ENCODE peak calls at places on chromosome 15, in four cellular contexts. One of them, this sample, is unnamed.

GRCh38 chr15:38844683-38845195 is 280.1 kb upstream of the RASGRP1 start:
- DNase-seq in coronary artery: no peak
- DNase-seq in AG04450: no peak
- DNase-seq in left lung: no peak
- DNase-seq in this sample: peak; percentile 25

GRCh38 chr15:101657968-101658784 is 6.0 kb upstream of the TM2D3 start:
- DNase-seq in coronary artery: no peak
- DNase-seq in AG04450: no peak
- DNase-seq in left lung: no peak
- DNase-seq in this sample: no peak

GRCh38 chr15:29681486-29681845 is 140.8 kb downstream of the TJP1 start:
- DNase-seq in coronary artery: no peak
- DNase-seq in AG04450: no peak
- DNase-seq in left lung: no peak
- DNase-seq in this sample: no peak

GRCh38 chr15:43329960-43330779 is at the start of gene LCMT2:
- DNase-seq in coronary artery: peak; percentile 97
- DNase-seq in AG04450: peak; percentile 77
- DNase-seq in left lung: peak; percentile 94
- DNase-seq in this sample: peak; percentile 93

GRCh38 chr15:87502173-87502572 is 754.4 kb downstream of the NTRK3 start:
- DNase-seq in coronary artery: no peak
- DNase-seq in AG04450: no peak
- DNase-seq in left lung: no peak
- DNase-seq in this sample: no peak

GRCh38 chr15:23504003-23504402 is 57.0 kb upstream of the GOLGA6L2 start:
- DNase-seq in coronary artery: no peak
- DNase-seq in AG04450: no peak
- DNase-seq in left lung: no peak
- DNase-seq in this sample: no peak

GRCh38 chr15:60511351-60512157 is 32.6 kb upstream of the ICE2 start:
- DNase-seq in coronary artery: no peak
- DNase-seq in AG04450: no peak
- DNase-seq in left lung: peak; percentile 69
- DNase-seq in this sample: no peak

GRCh38 chr15:59399465-59400102 is 26.9 kb upstream of the MYO1E start:
- DNase-seq in coronary artery: no peak
- DNase-seq in AG04450: no peak
- DNase-seq in left lung: no peak
- DNase-seq in this sample: no peak

GRCh38 chr15:51754267-51754666 is 2.9 kb downstream of the TMOD2 start:
- DNase-seq in coronary artery: no peak
- DNase-seq in AG04450: no peak
- DNase-seq in left lung: no peak
- DNase-seq in this sample: no peak

GRCh38 chr15:94970831-94971230 is 739.5 kb downstream of the MCTP2 start:
- DNase-seq in coronary artery: no peak
- DNase-seq in AG04450: no peak
- DNase-seq in left lung: no peak
- DNase-seq in this sample: no peak

GRCh38 chr15:99956820-99957641 is 223.8 kb upstream of the LYSMD4 start:
- DNase-seq in coronary artery: peak; percentile 55
- DNase-seq in AG04450: no peak
- DNase-seq in left lung: no peak
- DNase-seq in this sample: no peak

GRCh38 chr15:52436971-52437370 is 91.7 kb downstream of the MYO5A start:
- DNase-seq in coronary artery: no peak
- DNase-seq in AG04450: no peak
- DNase-seq in left lung: no peak
- DNase-seq in this sample: no peak

GRCh38 chr15:70057931-70058641 is 39.6 kb downstream of the TLE3 start:
- DNase-seq in coronary artery: no peak
- DNase-seq in AG04450: no peak
- DNase-seq in left lung: no peak
- DNase-seq in this sample: no peak

GRCh38 chr15:66145242-66146182 is 108.0 kb downstream of the MEGF11 start:
- DNase-seq in coronary artery: no peak
- DNase-seq in AG04450: no peak
- DNase-seq in left lung: no peak
- DNase-seq in this sample: no peak

GRCh38 chr15:25060996-25061620 is 106.3 kb downstream of the SNRPN start:
- DNase-seq in coronary artery: peak; percentile 16
- DNase-seq in AG04450: no peak
- DNase-seq in left lung: no peak
- DNase-seq in this sample: no peak

GRCh38 chr15:73328149-73328820 is 40.5 kb downstream of the HCN4 start:
- DNase-seq in coronary artery: no peak
- DNase-seq in AG04450: no peak
- DNase-seq in left lung: no peak
- DNase-seq in this sample: no peak

DNA sequence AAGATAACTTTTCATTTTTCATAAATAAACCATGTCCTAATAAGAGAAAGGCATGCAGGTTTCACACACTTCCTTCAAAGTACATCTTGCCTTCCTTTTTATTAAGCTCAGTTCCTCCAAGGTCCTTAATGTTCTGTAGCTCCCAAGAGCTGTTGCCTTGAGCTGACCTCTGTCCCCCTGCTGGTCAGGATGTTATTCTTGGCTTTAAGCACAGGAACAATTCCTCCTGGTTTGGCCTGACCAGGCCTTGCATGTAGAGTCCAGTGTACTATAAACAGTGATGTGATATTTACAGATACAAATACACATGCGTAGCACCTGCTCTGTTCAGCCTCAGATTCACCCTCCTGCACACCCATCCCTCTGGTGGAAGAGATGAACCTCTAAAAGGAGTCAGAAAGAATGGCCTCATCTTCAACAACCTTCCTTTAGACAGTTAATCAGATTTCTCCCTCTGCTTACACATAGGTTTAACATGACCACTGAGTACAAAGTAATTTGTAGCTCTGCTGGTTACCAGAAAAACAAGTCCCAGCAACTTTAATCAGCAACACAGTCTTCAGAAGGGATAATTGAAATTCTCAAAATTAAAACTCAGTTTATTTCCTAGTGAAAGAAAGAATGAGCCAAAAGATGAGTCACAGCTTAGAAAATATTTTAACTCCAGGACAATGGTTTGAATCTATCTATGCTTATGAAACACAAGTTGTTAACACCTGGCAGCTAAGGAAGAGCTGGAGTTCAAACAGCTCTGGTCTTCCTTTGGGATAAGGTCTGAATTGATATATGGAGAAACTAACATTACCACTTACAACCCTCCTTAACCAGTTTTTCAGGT is 46.5 kb downstream of the PTPN9 start:
- DNase-seq in coronary artery: peak; percentile 82
- DNase-seq in AG04450: peak; percentile 70
- DNase-seq in left lung: no peak
- DNase-seq in this sample: peak; percentile 88
- TF ChIP-seq CTCF in coronary artery: no peak
- TF ChIP-seq CTCF in AG04450: peak; percentile 38
- TF ChIP-seq CTCF in left lung: peak; percentile 49
- TF ChIP-seq CTCF in this sample: peak; percentile 23

DNA sequence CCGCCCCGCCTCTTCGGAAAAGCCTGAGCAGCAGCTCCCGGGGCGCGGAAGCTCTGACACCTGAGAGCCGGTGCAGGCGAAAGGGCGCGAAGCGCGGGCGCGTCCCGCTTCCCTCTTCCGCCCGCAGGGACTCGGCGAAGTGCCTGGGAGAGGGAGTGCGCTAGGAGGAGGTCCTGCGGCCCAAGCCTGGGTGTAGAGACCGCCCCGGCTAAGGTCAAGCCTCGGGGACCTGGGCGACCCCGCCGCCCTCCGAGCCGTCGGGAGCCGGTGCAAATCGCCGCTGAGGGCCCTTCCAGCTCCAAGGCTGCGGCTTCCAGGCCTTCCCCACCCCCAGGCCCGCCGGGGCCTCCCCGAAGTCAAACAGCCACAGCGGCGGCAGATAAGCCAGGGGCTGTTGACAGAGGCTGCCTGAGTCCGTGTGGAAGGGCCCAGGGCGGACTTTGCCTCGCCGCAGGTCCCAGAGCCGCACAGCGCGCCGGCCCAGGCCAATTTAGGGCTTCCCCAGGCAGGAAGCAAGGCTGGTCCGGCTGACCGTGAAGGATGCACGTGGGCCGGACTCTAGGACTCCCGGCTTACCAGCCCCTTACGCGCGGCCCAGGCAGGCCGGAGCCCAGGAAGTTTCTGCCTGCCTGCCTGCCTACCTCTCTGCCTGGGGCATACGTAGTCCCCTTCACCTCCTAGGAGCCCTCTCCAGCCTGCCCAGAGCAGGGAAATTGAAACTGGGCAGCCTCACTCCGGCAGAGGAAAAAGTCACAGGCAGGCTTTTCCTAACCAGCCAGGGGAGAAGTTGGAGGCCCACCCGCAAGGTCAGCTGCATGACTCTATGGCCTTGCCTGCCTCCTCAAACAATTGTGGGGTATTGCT is 2.3 kb downstream of the ITPKA start:
- DNase-seq in coronary artery: no peak
- DNase-seq in AG04450: no peak
- DNase-seq in left lung: no peak
- DNase-seq in this sample: no peak
- H3K4me3 ChIP-seq in coronary artery: peak overlapping the region; percentile 78
- H3K4me3 ChIP-seq in AG04450: no peak overlapping the region
- H3K4me3 ChIP-seq in left lung: no peak overlapping the region
- H3K4me3 ChIP-seq in this sample: no peak overlapping the region

DNA sequence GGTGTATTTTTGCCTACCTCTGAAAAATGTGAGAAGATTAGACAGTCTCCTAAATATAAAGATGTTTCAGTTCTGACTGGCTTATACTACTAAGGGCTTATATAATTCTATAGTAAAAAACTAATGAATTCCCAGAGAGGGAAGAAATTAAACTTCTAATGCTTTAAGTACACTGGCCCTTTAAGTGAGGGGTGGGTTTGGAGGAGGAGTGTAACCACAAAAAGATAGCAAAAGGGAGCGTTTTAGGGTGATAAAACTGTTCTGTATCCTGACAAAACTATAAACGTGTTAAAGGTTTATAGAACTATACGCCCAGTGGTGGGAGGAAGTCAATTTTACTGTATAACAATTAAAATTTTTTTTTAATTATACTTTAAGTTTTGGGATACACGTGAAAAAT is 45.9 kb downstream of the CEP152 start:
- DNase-seq in coronary artery: no peak
- DNase-seq in AG04450: no peak
- DNase-seq in left lung: no peak
- DNase-seq in this sample: no peak
- TF ChIP-seq CTCF in coronary artery: no peak
- TF ChIP-seq CTCF in AG04450: no peak
- TF ChIP-seq CTCF in left lung: no peak
- TF ChIP-seq CTCF in this sample: no peak

GRCh38 chr15:40029979-40030893 is 8.7 kb downstream of the SRP14 start:
- DNase-seq in coronary artery: no peak
- DNase-seq in AG04450: no peak
- DNase-seq in left lung: no peak
- DNase-seq in this sample: peak; percentile 46

GRCh38 chr15:40028193-40028592 is 10.8 kb downstream of the SRP14 start:
- DNase-seq in coronary artery: no peak
- DNase-seq in AG04450: no peak
- DNase-seq in left lung: no peak
- DNase-seq in this sample: no peak

GRCh38 chr15:40032125-40032839 is 6.7 kb downstream of the SRP14 start:
- DNase-seq in coronary artery: no peak
- DNase-seq in AG04450: no peak
- DNase-seq in left lung: no peak
- DNase-seq in this sample: no peak

GRCh38 chr15:40031300-40031699 is 7.7 kb downstream of the SRP14 start:
- DNase-seq in coronary artery: no peak
- DNase-seq in AG04450: no peak
- DNase-seq in left lung: no peak
- DNase-seq in this sample: no peak

GRCh38 chr15:40028853-40029252 is 10.1 kb downstream of the SRP14 start:
- DNase-seq in coronary artery: no peak
- DNase-seq in AG04450: no peak
- DNase-seq in left lung: no peak
- DNase-seq in this sample: no peak
- H3K4me3 ChIP-seq in coronary artery: no peak overlapping the region
- H3K4me3 ChIP-seq in AG04450: no peak overlapping the region
- H3K4me3 ChIP-seq in left lung: no peak overlapping the region
- H3K4me3 ChIP-seq in this sample: no peak overlapping the region

DNA sequence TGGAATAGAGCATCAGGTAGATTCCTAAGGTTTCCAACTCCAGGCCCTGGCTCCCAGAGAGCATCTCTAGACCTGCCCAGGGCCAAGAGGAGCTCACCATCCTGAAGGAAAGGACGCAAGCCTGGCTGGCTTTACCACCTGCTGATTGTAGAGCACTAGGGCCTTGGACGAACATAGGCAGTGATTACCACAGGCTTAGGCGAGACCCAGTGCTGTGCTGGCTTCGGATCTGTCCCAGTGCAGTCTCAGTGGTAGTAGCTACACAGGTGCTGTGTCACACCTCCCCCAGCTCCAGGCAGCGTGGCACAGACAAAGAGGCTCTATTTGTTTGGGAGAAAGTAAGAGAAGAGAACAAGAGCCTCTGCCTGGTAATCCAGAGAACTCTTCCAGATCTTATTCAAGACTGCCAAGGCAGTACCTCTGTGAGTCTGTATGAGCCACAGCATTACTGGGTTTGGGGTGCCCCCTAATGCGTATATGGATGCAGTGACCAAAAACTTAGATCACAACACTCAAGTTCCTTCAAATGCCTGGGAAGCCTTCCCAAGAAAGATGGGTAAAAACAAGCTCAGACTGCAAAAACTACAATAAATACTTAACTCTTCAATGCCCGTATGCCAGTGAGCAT is 25.4 kb downstream of the ISG20 start:
- DNase-seq in coronary artery: peak; percentile 55
- DNase-seq in AG04450: no peak
- DNase-seq in left lung: no peak
- DNase-seq in this sample: no peak
- TF ChIP-seq CTCF in coronary artery: no peak
- TF ChIP-seq CTCF in AG04450: no peak
- TF ChIP-seq CTCF in left lung: peak; percentile 14
- TF ChIP-seq CTCF in this sample: no peak

GRCh38 chr15:55795031-55795430 is 52.1 kb upstream of the PRTG start:
- DNase-seq in coronary artery: no peak
- DNase-seq in AG04450: no peak
- DNase-seq in left lung: no peak
- DNase-seq in this sample: no peak

GRCh38 chr15:55796321-55796965 is 53.5 kb upstream of the PRTG start:
- DNase-seq in coronary artery: no peak
- DNase-seq in AG04450: no peak
- DNase-seq in left lung: no peak
- DNase-seq in this sample: no peak

GRCh38 chr15:55802600-55803376 is 59.8 kb upstream of the PRTG start:
- DNase-seq in coronary artery: no peak
- DNase-seq in AG04450: no peak
- DNase-seq in left lung: no peak
- DNase-seq in this sample: peak; percentile 32

GRCh38 chr15:55799287-55800212 is 56.6 kb upstream of the PRTG start:
- DNase-seq in coronary artery: no peak
- DNase-seq in AG04450: no peak
- DNase-seq in left lung: no peak
- DNase-seq in this sample: peak; percentile 80

DNA sequence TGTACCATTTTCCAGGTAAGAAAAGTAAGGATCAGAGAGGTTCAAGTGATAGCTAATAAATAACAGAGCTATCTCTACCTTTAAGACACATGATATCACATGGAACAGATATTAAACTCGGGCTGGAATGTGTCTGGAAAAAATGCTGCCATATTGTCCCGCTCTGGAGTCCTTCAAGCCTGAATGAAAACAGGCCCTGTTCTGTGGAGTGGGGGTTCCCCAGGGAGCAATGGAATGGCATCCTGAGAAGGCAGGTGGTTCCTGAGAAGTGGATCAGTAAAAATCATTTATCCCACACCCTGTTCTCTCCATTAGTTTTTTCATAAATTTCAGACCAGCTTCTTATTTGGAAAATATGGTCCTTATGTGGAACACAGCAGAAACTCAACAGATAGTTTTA is 57.3 kb upstream of the PRTG start:
- DNase-seq in coronary artery: no peak
- DNase-seq in AG04450: no peak
- DNase-seq in left lung: no peak
- DNase-seq in this sample: no peak
- H3K4me3 ChIP-seq in coronary artery: no peak overlapping the region
- H3K4me3 ChIP-seq in AG04450: no peak overlapping the region
- H3K4me3 ChIP-seq in left lung: no peak overlapping the region
- H3K4me3 ChIP-seq in this sample: no peak overlapping the region

This sample was measured in foreskin fibroblast.